ENCODE peak calls at places on chromosome 5, in seven cellular contexts. N, I, W, Z, B, K and O are unnamed samples. For H3K9me2, the result is how much of the 10 kb centered on the place peaks cover.

GRCh38 chr5:176415240-176416122 is 858 bp downstream of the CLTB start:
- DNase-seq in N (no peak), I (peak), W (peak), Z (peak), B (peak), K (peak), O (peak)

GRCh38 chr5:56152437-56152836 is 80.7 kb downstream of the ANKRD55 start:
- DNase-seq in N (peak), I (no peak), W (no peak), Z (no peak), B (no peak), K (no peak), O (no peak)

GRCh38 chr5:172659909-172660628 is 19.0 kb downstream of the NEURL1B start:
- DNase-seq in N (no peak), I (peak), W (no peak), Z (peak), B (peak), K (peak), O (no peak)

GRCh38 chr5:178465228-178465860 is 124.8 kb downstream of the COL23A1 start:
- DNase-seq in N (no peak), I (no peak), W (no peak), Z (no peak), B (no peak), K (no peak), O (no peak)

GRCh38 chr5:34580983-34581382 is 75.1 kb upstream of the RAI14 start:
- DNase-seq in N (no peak), I (no peak), W (no peak), Z (no peak), B (no peak), K (no peak), O (no peak)

GRCh38 chr5:149735066-149735465 is 5.0 kb downstream of the PPARGC1B start:
- DNase-seq in N (no peak), I (no peak), W (no peak), Z (no peak), B (no peak), K (no peak), O (peak)

GRCh38 chr5:5278815-5279381 is 138.8 kb downstream of the ADAMTS16 start:
- DNase-seq in N (no peak), I (no peak), W (no peak), Z (no peak), B (no peak), K (no peak), O (no peak)

GRCh38 chr5:27048507-27048906 is 10.1 kb upstream of the CDH9 start:
- DNase-seq in N (no peak), I (no peak), W (no peak), Z (no peak), B (no peak), K (no peak), O (no peak)

GRCh38 chr5:169065400-169065799 is 235.5 kb downstream of the SLIT3 start:
- DNase-seq in N (no peak), I (no peak), W (no peak), Z (no peak), B (peak), K (no peak), O (no peak)

GRCh38 chr5:79562351-79563246 is 48.7 kb upstream of the HOMER1 start:
- DNase-seq in N (no peak), I (no peak), W (no peak), Z (no peak), B (peak), K (no peak), O (no peak)

GRCh38 chr5:111227226-111227782 is 3.1 kb downstream of the CAMK4 start:
- DNase-seq in N (no peak), I (no peak), W (no peak), Z (no peak), B (no peak), K (no peak), O (no peak)

GRCh38 chr5:72608297-72608696 is 101.1 kb upstream of the ZNF366 start:
- DNase-seq in N (no peak), I (no peak), W (no peak), Z (peak), B (no peak), K (peak), O (no peak)

GRCh38 chr5:39080597-39081204 is 6.5 kb upstream of the RICTOR start:
- DNase-seq in N (peak), I (peak), W (peak), Z (peak), B (peak), K (peak), O (no peak)

GRCh38 chr5:142446960-142447279 is 122.1 kb upstream of the SPRY4 start:
- DNase-seq in N (no peak), I (no peak), W (no peak), Z (no peak), B (no peak), K (no peak), O (no peak)

GRCh38 chr5:139181835-139182452 is 16.2 kb downstream of the SIL1 start:
- DNase-seq in N (no peak), I (no peak), W (peak), Z (peak), B (peak), K (no peak), O (no peak)

GRCh38 chr5:1847611-1848010 is 35.1 kb downstream of the IRX4 start:
- DNase-seq in N (no peak), I (no peak), W (no peak), Z (no peak), B (no peak), K (no peak), O (no peak)

GRCh38 chr5:181052928-181053759 is 13.1 kb downstream of the BTNL9 start:
- DNase-seq in N (no peak), I (peak), W (no peak), Z (peak), B (peak), K (peak), O (no peak)

GRCh38 chr5:14068136-14068535 is 75.0 kb upstream of the TRIO start:
- DNase-seq in N (no peak), I (no peak), W (no peak), Z (no peak), B (no peak), K (no peak), O (no peak)

GRCh38 chr5:141880961-141881801 is 3.0 kb upstream of the PCDH1 start:
- DNase-seq in N (peak), I (no peak), W (no peak), Z (peak), B (peak), K (peak), O (no peak)

GRCh38 chr5:72320022-72320898 is at the start of the genes MRPS27 and PTCD2:
- DNase-seq in N (peak), I (peak), W (peak), Z (peak), B (peak), K (peak), O (peak)

GRCh38 chr5:128464596-128464995 is 73.4 kb downstream of the FBN2 start:
- DNase-seq in N (no peak), I (no peak), W (no peak), Z (no peak), B (no peak), K (no peak), O (no peak)

GRCh38 chr5:81232449-81233079 is 558 bp upstream of the CKMT2 start:
- DNase-seq in N (no peak), I (no peak), W (no peak), Z (no peak), B (peak), K (no peak), O (no peak)

GRCh38 chr5:74454263-74455030 is 186.1 kb downstream of the ENC1 start:
- DNase-seq in N (no peak), I (no peak), W (no peak), Z (no peak), B (no peak), K (no peak), O (no peak)

GRCh38 chr5:54740141-54740540 is 222.6 kb downstream of the SNX18 start:
- DNase-seq in N (no peak), I (no peak), W (no peak), Z (no peak), B (no peak), K (no peak), O (no peak)

GRCh38 chr5:111223790-111224560 is at the start of gene CAMK4:
- DNase-seq in N (peak), I (peak), W (peak), Z (peak), B (peak), K (peak), O (no peak)

GRCh38 chr5:172642511-172642910 is 1.4 kb downstream of the NEURL1B start:
- DNase-seq in N (no peak), I (no peak), W (no peak), Z (no peak), B (peak), K (no peak), O (no peak)

GRCh38 chr5:133051117-133051546 is 681 bp upstream of the HSPA4 start:
- DNase-seq in N (no peak), I (no peak), W (peak), Z (peak), B (peak), K (no peak), O (no peak)

GRCh38 chr5:73451218-73452130 is 2.9 kb upstream of the FOXD1 start:
- DNase-seq in N (peak), I (peak), W (no peak), Z (peak), B (peak), K (peak), O (peak)

GRCh38 chr5:107215581-107215980 is 455.2 kb downstream of the EFNA5 start:
- DNase-seq in N (no peak), I (no peak), W (no peak), Z (no peak), B (no peak), K (no peak), O (no peak)

GRCh38 chr5:39157679-39158078 is 61.7 kb downstream of the FYB1 start:
- DNase-seq in N (no peak), I (no peak), W (no peak), Z (no peak), B (no peak), K (no peak), O (no peak)

GRCh38 chr5:132380047-132380446 is 10.5 kb downstream of the SLC22A5 start:
- DNase-seq in N (no peak), I (no peak), W (no peak), Z (no peak), B (no peak), K (no peak), O (no peak)

GRCh38 chr5:71475788-71476384 is 20.4 kb downstream of the BDP1 start:
- DNase-seq in N (peak), I (peak), W (peak), Z (peak), B (peak), K (peak), O (no peak)

GRCh38 chr5:115516372-115516771 is 28.2 kb downstream of the FEM1C start:
- DNase-seq in N (no peak), I (no peak), W (no peak), Z (no peak), B (no peak), K (no peak), O (no peak)

GRCh38 chr5:178196986-178197385 is 7.3 kb upstream of the HNRNPAB start:
- DNase-seq in N (no peak), I (no peak), W (peak), Z (no peak), B (no peak), K (peak), O (no peak)

GRCh38 chr5:170095687-170096086 is 10.0 kb upstream of the FOXI1 start:
- DNase-seq in N (no peak), I (no peak), W (no peak), Z (no peak), B (no peak), K (no peak), O (no peak)

GRCh38 chr5:36414869-36415282 is 113.2 kb upstream of the RANBP3L start:
- DNase-seq in N (peak), I (peak), W (peak), Z (peak), B (peak), K (peak), O (peak)

GRCh38 chr5:1090538-1090937 is 21.3 kb downstream of the SLC12A7 start:
- DNase-seq in N (no peak), I (no peak), W (no peak), Z (peak), B (peak), K (no peak), O (peak)

GRCh38 chr5:150538007-150538917 is 30.3 kb downstream of the NDST1 start:
- DNase-seq in N (no peak), I (no peak), W (no peak), Z (no peak), B (peak), K (no peak), O (no peak)

GRCh38 chr5:53151713-53152458 is 42.3 kb upstream of the MOCS2 start:
- DNase-seq in N (no peak), I (no peak), W (no peak), Z (peak), B (peak), K (no peak), O (no peak)

GRCh38 chr5:55427157-55427556 is 107.6 kb downstream of the PLPP1 start:
- DNase-seq in N (no peak), I (no peak), W (no peak), Z (peak), B (peak), K (peak), O (no peak)

GRCh38 chr5:116914869-116915504 is 340.4 kb upstream of the SEMA6A start:
- DNase-seq in N (no peak), I (no peak), W (no peak), Z (no peak), B (no peak), K (no peak), O (no peak)
- H3K9me2 ChIP-seq in N (under half), I (under half), W (under half), Z (under half), B (under half), K (under half), O (under half)

GRCh38 chr5:137325721-137326120 is 173.4 kb downstream of the SPOCK1 start:
- DNase-seq in N (no peak), I (no peak), W (no peak), Z (no peak), B (no peak), K (no peak), O (no peak)
- H3K9me2 ChIP-seq in N (under half), I (under half), W (under half), Z (under half), B (under half), K (under half), O (under half)

GRCh38 chr5:96584712-96585111 is 77.5 kb upstream of the CAST start:
- DNase-seq in N (no peak), I (peak), W (peak), Z (no peak), B (no peak), K (no peak), O (no peak)

GRCh38 chr5:96582343-96582742 is 79.8 kb upstream of the CAST start:
- DNase-seq in N (no peak), I (no peak), W (no peak), Z (peak), B (peak), K (peak), O (no peak)

GRCh38 chr5:96577909-96578308 is 84.3 kb upstream of the CAST start:
- DNase-seq in N (no peak), I (no peak), W (no peak), Z (no peak), B (peak), K (no peak), O (no peak)

DNA sequence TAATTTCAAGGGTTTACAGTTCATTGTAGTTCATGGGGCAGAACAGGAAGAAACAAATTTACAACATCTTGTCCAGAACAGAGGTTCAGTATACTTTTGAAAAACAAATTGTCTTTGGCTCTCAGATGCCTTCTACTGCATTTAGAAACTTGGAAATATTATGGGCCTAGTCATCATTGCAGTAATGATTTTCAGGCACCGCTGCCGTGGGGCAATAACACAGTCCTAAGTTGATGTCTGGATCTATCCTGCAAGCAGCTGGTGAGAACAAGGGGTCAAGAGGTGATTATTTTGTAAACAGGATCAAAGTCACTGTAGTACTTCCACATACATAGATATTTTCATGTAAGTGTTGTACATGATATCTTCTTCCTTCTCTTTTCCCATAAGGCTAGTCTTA is 82.5 kb upstream of the CAST start:
- DNase-seq in N (no peak), I (no peak), W (no peak), Z (no peak), B (no peak), K (no peak), O (no peak)
- H3K9me2 ChIP-seq in N (under half), I (under half), W (under half), Z (under half), B (under half), K (under half), O (under half)

GRCh38 chr5:160356550-160357347 is 13.7 kb downstream of the C1QTNF2 start:
- DNase-seq in N (no peak), I (no peak), W (no peak), Z (no peak), B (no peak), K (no peak), O (no peak)
- H3K9me2 ChIP-seq in N (under half), I (under half), W (under half), Z (under half), B (under half), K (under half), O (under half)

GRCh38 chr5:87298687-87299362 is 31.1 kb downstream of the RASA1 start:
- DNase-seq in N (no peak), I (no peak), W (no peak), Z (no peak), B (no peak), K (no peak), O (no peak)
- H3K9me2 ChIP-seq in N (under half), I (under half), W (under half), Z (under half), B (under half), K (under half), O (under half)

DNA sequence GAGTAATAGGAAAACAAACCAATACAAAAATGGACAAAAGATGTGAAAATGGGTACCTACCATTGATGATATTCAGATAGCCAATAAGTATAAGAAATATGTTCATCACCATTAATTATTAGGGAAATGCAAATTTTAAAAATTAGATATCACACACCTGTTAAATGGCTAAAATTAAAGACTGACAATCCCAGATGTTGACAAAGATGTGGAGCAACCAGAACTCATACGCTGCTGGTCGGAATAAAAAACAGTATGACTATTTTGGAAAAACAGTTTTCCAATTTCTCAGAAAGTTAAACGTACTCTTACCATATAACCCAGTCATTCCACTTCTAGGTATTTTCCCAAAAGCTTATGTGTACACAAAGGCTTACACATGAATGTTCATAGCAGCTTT is 27.1 kb downstream of the TMEM267 start:
- DNase-seq in N (no peak), I (no peak), W (no peak), Z (no peak), B (no peak), K (no peak), O (no peak)
- H3K9me2 ChIP-seq in N (under half), I (under half), W (under half), Z (under half), B (under half), K (under half), O (under half)

DNA sequence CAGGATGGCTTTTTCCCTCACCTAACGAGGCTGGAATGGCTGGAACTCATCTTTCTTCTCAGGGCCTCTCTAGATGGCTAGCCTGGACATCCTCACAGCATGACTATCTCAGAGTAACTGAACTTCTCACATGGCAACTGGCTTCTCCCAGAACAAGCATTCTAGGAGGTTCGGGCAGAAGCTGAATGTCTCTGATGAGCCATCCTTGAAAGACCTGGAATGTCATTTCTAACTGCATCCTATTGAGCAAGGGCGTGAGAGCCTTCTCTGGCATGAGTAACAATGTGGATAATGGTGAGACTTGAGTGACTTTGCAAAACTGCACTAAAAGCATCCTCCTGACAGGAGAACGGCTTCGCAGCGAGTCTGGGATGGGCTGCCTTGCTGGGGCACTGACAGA is 487.7 kb downstream of the MAT2B start:
- DNase-seq in N (no peak), I (no peak), W (no peak), Z (no peak), B (no peak), K (no peak), O (no peak)
- H3K9me2 ChIP-seq in N (under half), I (under half), W (under half), Z (under half), B (under half), K (under half), O (under half)

DNA sequence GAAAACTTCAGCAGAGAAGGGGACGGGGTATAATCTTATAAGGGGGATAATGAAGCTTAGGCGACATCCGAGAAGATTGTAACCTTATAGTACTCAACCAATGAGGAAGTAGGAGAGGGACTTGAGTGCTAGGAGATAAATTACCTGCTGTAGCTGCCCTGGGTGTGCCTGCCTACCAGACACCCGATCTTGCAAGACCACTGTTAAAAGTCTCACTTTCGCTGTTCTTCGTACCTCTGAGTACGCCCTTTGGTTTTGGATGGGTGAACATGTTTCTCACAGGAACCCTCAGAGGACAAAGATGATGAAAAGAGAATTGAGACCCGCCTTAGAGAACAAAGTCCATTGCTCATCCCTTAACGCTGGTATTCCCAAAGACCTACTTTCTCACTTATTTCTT is 200.4 kb upstream of the CD180 start:
- DNase-seq in N (no peak), I (no peak), W (no peak), Z (no peak), B (no peak), K (no peak), O (no peak)
- H3K9me2 ChIP-seq in N (under half), I (under half), W (under half), Z (under half), B (under half), K (under half), O (under half)

GRCh38 chr5:127025507-127025906 is 4.9 kb downstream of the MARCHF3 start:
- DNase-seq in N (no peak), I (no peak), W (no peak), Z (no peak), B (no peak), K (no peak), O (no peak)

GRCh38 chr5:127028822-127029457 is 1.4 kb downstream of the MARCHF3 start:
- DNase-seq in N (no peak), I (peak), W (no peak), Z (peak), B (no peak), K (peak), O (no peak)

GRCh38 chr5:127026166-127026565 is 4.2 kb downstream of the MARCHF3 start:
- DNase-seq in N (no peak), I (no peak), W (no peak), Z (no peak), B (no peak), K (no peak), O (no peak)

GRCh38 chr5:127029513-127030258 is 672 bp downstream of the MARCHF3 start:
- DNase-seq in N (peak), I (peak), W (peak), Z (peak), B (peak), K (peak), O (peak)

GRCh38 chr5:127027539-127027938 is 2.8 kb downstream of the MARCHF3 start:
- DNase-seq in N (no peak), I (no peak), W (no peak), Z (no peak), B (no peak), K (no peak), O (no peak)
- H3K9me2 ChIP-seq in N (under half), I (under half), W (under half), Z (under half), B (under half), K (under half), O (under half)